ENCODE peak calls at places on chromosomes 5 and 9, in seven cellular contexts. U is neural progenitor cell, G is PC-3, F is adrenal gland, H is dorsolateral prefrontal cortex, S is ovary, M is psoas muscle. L is an unnamed sample. For H3K27me3, the result is how much of the 10 kb centered on the place peaks cover.

GRCh38 chr5:34016243-34016642 is 8.4 kb upstream of the AMACR start:
- DNase-seq in U (no peak), G (no peak), F (no peak), H (no peak), S (no peak), M (no peak), L (no peak)

GRCh38 chr5:124712724-124713305 is 33.6 kb downstream of the ZNF608 start:
- DNase-seq in U (no peak), G (no peak), F (no peak), H (no peak), S (no peak), M (no peak), L (no peak)

GRCh38 chr5:171419663-171420428 is 399 bp downstream of the FGF18 start:
- DNase-seq in U (peak), G (no peak), F (no peak), H (no peak), S (no peak), M (no peak), L (peak)

GRCh38 chr5:58149345-58149744 is 310.5 kb downstream of the PLK2 start:
- DNase-seq in U (no peak), G (peak), F (no peak), H (no peak), S (no peak), M (no peak), L (no peak)

GRCh38 chr5:153555420-153556114 is 65.1 kb downstream of the GRIA1 start:
- DNase-seq in U (no peak), G (no peak), F (no peak), H (no peak), S (no peak), M (no peak), L (no peak)

GRCh38 chr9:2228132-2228531 is 213.0 kb downstream of the SMARCA2 start:
- DNase-seq in U (peak), G (no peak), F (no peak), H (peak), S (peak), M (peak), L (peak)

GRCh38 chr9:7500521-7500920 is 299.1 kb downstream of the DMAC1 start:
- DNase-seq in U (no peak), G (no peak), F (no peak), H (no peak), S (no peak), M (no peak), L (no peak)

GRCh38 chr5:99077254-99077640 is 148.4 kb upstream of the CHD1 start:
- DNase-seq in U (no peak), G (no peak), F (no peak), H (no peak), S (no peak), M (no peak), L (no peak)

GRCh38 chr9:36148652-36149051 is 12.1 kb downstream of the GLIPR2 start:
- DNase-seq in U (no peak), G (peak), F (peak), H (peak), S (peak), M (peak), L (no peak)

GRCh38 chr9:12774861-12775367 is at the start of gene LURAP1L:
- DNase-seq in U (peak), G (peak), F (peak), H (peak), S (peak), M (no peak), L (peak)

GRCh38 chr9:4984171-4984570 is 901 bp upstream of the JAK2 start:
- DNase-seq in U (no peak), G (peak), F (no peak), H (no peak), S (no peak), M (no peak), L (peak)

GRCh38 chr5:5398046-5398445 is 24.4 kb upstream of the ICE1 start:
- DNase-seq in U (no peak), G (peak), F (no peak), H (no peak), S (no peak), M (no peak), L (no peak)

GRCh38 chr9:132078369-132079356 is 1.0 kb downstream of the MED27 start:
- DNase-seq in U (no peak), G (peak), F (no peak), H (no peak), S (peak), M (peak), L (no peak)

GRCh38 chr5:94268226-94268625 is 350.2 kb downstream of the KIAA0825 start:
- DNase-seq in U (no peak), G (no peak), F (no peak), H (no peak), S (no peak), M (no peak), L (no peak)

GRCh38 chr5:168251308-168251707 is 40.1 kb upstream of the WWC1 start:
- DNase-seq in U (no peak), G (no peak), F (no peak), H (no peak), S (no peak), M (no peak), L (no peak)

GRCh38 chr9:37390759-37391158 is 31.7 kb upstream of the GRHPR start:
- DNase-seq in U (peak), G (peak), F (no peak), H (no peak), S (no peak), M (no peak), L (peak)

GRCh38 chr5:148228392-148228984 is 9.8 kb upstream of the MARCOL start:
- DNase-seq in U (no peak), G (no peak), F (no peak), H (no peak), S (no peak), M (no peak), L (no peak)

GRCh38 chr9:95338243-95338642 is 20.7 kb upstream of the FANCC start:
- DNase-seq in U (no peak), G (no peak), F (no peak), H (no peak), S (no peak), M (no peak), L (no peak)

GRCh38 chr9:35000535-35001284 is 11.2 kb downstream of the DNAJB5 start:
- DNase-seq in U (no peak), G (peak), F (peak), H (no peak), S (no peak), M (no peak), L (no peak)

GRCh38 chr9:12855066-12855465 is 80.2 kb downstream of the LURAP1L start:
- DNase-seq in U (no peak), G (no peak), F (no peak), H (no peak), S (no peak), M (no peak), L (no peak)

GRCh38 chr5:37533851-37534250 is 154.7 kb downstream of the WDR70 start:
- DNase-seq in U (no peak), G (peak), F (no peak), H (no peak), S (no peak), M (no peak), L (no peak)

GRCh38 chr5:160463775-160464465 is 42.3 kb downstream of the PTTG1 start:
- DNase-seq in U (no peak), G (peak), F (no peak), H (no peak), S (no peak), M (no peak), L (no peak)

GRCh38 chr9:95055851-95056551 is 261.5 kb downstream of the FANCC start:
- DNase-seq in U (no peak), G (no peak), F (no peak), H (no peak), S (no peak), M (peak), L (no peak)

DNA sequence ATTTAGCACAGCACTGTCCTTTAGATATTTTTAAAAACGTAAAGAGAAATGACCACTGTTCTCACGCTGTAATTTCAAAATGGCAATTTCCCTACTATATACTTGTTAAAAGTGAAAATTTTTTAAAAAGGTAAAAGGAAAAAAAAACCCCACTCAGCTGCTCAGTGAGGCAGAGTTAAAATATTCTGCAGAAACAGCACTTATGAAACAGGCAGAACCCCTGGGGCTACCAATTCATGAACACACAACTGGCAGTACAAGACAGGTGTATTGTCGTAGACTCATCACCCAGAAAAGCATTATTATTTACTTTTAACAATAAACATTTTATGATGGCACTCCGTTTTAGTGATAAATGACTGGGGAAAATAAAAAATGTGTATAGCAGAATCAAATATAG is 1.6 kb upstream of the RASGRF2 start:
- DNase-seq in U (no peak), G (peak), F (no peak), H (no peak), S (no peak), M (no peak), L (no peak)
- TF ChIP-seq CTCF in U (no peak), G (no peak), F (no peak), H (no peak), S (no peak), M (no peak), L (no peak)

GRCh38 chr9:93119953-93120845 is 13.9 kb downstream of the NINJ1 start:
- DNase-seq in U (no peak), G (peak), F (peak), H (peak), S (peak), M (peak), L (no peak)
- H3K27ac ChIP-seq in U (no peak), G (no peak), F (peak), H (no peak), S (peak), M (peak), L (no peak)

DNA sequence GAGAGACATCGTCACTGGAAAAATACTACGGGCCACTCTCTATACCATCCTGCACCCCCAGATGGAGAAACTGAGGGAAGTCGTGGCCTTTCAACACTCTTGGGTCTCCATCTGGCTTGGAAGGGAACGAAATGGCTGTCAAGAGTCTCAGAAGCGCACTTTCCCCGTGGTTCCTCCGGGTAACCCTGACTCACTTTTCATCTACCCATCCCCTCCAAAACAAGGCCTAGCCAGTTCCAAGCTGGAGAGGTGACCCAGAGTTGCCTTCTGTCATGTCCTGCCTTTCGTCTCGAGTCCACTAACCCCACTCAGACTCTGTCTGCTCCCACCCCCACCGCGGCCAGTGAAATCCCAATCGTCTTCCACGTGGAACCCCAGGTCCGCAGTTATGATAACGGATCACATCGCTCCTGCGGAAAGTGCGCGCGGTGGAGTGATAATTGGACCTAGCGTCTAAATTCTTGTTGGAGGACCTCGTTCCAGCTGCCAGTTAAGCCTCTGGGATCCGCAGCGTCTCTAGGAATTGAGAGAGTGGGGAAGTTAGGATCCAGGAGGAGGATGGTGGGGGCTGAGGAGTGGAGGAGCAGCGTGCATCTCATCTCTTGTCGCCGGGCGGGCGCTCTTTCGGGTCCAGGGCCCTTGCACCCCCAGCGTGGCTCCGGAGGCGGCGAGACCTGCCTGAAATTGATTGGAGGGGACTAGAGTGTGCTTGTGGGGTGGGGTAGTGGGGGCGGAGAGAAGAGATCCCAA is 4.6 kb downstream of the CDKN2A start:
- DNase-seq in U (peak), G (no peak), F (no peak), H (no peak), S (no peak), M (no peak), L (no peak)
- H3K27me3 ChIP-seq in U (half or more), G (under half), F (under half), H (under half), S (under half), M (half or more), L (under half)

GRCh38 chr9:120289990-120290925 is 289.7 kb downstream of the CDK5RAP2 start:
- DNase-seq in U (no peak), G (no peak), F (no peak), H (no peak), S (no peak), M (no peak), L (no peak)

GRCh38 chr9:120292606-120293005 is 287.4 kb downstream of the CDK5RAP2 start:
- DNase-seq in U (no peak), G (no peak), F (no peak), H (no peak), S (no peak), M (no peak), L (no peak)

GRCh38 chr9:120291050-120291449 is 288.9 kb downstream of the CDK5RAP2 start:
- DNase-seq in U (no peak), G (no peak), F (no peak), H (no peak), S (no peak), M (no peak), L (no peak)

GRCh38 chr9:120286530-120286929 is 293.4 kb downstream of the CDK5RAP2 start:
- DNase-seq in U (no peak), G (no peak), F (no peak), H (no peak), S (no peak), M (no peak), L (no peak)

DNA sequence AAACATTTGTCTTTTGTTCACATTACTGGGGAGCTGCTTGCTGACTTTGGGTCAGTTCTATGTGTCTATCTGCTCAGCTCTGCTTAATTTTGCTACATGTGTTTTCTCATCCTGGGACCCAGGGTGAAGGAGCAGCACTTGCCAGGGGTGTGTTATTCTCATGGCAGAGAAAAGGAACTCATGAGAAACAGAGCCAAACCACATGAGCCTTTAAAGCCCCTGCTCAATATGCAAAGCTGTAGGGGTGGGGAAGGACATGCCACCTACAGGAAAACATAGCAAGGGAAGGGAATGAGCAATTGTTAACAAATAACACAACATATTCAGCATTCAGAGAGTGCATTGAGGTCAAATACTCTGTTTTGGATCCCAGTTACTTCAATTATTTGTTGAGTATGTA is 290.9 kb downstream of the CDK5RAP2 start:
- DNase-seq in U (peak), G (no peak), F (no peak), H (no peak), S (no peak), M (no peak), L (no peak)
- TF ChIP-seq CTCF in U (no peak), G (no peak), F (no peak), H (no peak), S (no peak), M (no peak), L (no peak)